ENCODE peak calls at places on chromosome 2, in four cellular contexts. B is RPMI7951; A is HCT116; I is activated T-cell treated with anti-CD3 and anti-CD28 coated beads, Interleukin-2, amount 50 U/mL, for 4 hours. Q is an unnamed sample.

GRCh38 chr2:189821953-189822748 is 37.9 kb downstream of the PMS1 start:
- DNase-seq in A (no peak), I (no peak), B (no peak), Q (no peak)

GRCh38 chr2:157746234-157746950 is 117.7 kb upstream of the ACVR1C start:
- DNase-seq in B (peak; percentile 31), I (no peak), A (no peak), Q (no peak)

GRCh38 chr2:35794766-35795448 is 560.7 kb upstream of the CRIM1 start:
- DNase-seq in B (no peak), A (no peak), I (no peak), Q (no peak)

GRCh38 chr2:240672701-240673190 is 9.9 kb downstream of the AQP12B start:
- DNase-seq in I (no peak), B (no peak), A (no peak), Q (no peak)

GRCh38 chr2:133262888-133263287 is 305.4 kb downstream of the NCKAP5 start:
- DNase-seq in B (no peak), I (no peak), A (no peak), Q (no peak)

GRCh38 chr2:180690611-180691010 is 289.8 kb upstream of the UBE2E3 start:
- DNase-seq in B (no peak), A (no peak), I (no peak), Q (no peak)

GRCh38 chr2:131055169-131056065 is 37.8 kb downstream of the FAM168B start:
- DNase-seq in I (no peak), B (no peak), A (no peak), Q (no peak)

GRCh38 chr2:149806651-149807050 is 219.1 kb upstream of the MMADHC start:
- DNase-seq in A (no peak), I (no peak), B (no peak), Q (no peak)

GRCh38 chr2:63078852-63079606 is 28.4 kb downstream of the OTX1 start:
- DNase-seq in B (peak; percentile 19), A (peak; percentile 23), I (no peak), Q (no peak)

GRCh38 chr2:209577376-209578357 is 153.8 kb downstream of the MAP2 start:
- DNase-seq in A (peak; percentile 6), B (peak; percentile 9), I (no peak), Q (peak; percentile 1)

GRCh38 chr2:36889782-36890181 is 76.6 kb downstream of the STRN start:
- DNase-seq in A (peak; percentile 36), I (no peak), B (peak; percentile 95), Q (peak; percentile 59)

GRCh38 chr2:237715459-237715947 is 83.1 kb upstream of the RBM44 start:
- DNase-seq in I (no peak), B (no peak), A (no peak), Q (no peak)

GRCh38 chr2:223585691-223586090 is 16.5 kb downstream of the SCG2 start:
- DNase-seq in I (no peak), A (no peak), B (peak; percentile 59), Q (no peak)

GRCh38 chr2:158205215-158205614 is 103.5 kb downstream of the UPP2 start:
- DNase-seq in I (no peak), A (no peak), B (peak; percentile 18), Q (no peak)

GRCh38 chr2:176642074-176642473 is 372.8 kb downstream of the MTX2 start:
- DNase-seq in B (peak; percentile 67), I (no peak), A (no peak), Q (no peak)

GRCh38 chr2:205914736-205915510 is 171.1 kb downstream of the INO80D start:
- DNase-seq in B (no peak), A (no peak), I (no peak), Q (no peak)

GRCh38 chr2:54015809-54016703 is 45.3 kb upstream of the PSME4 start:
- DNase-seq in B (peak; percentile 5), A (no peak), I (no peak), Q (peak; percentile 17)

GRCh38 chr2:99572380-99572779 is 82.6 kb upstream of the REV1 start:
- DNase-seq in B (no peak), I (no peak), A (no peak), Q (no peak)

GRCh38 chr2:151767536-151767935 is 33.3 kb upstream of the NEB start:
- DNase-seq in A (no peak), B (peak; percentile 29), I (no peak), Q (no peak)

GRCh38 chr2:24231461-24231881 is 56.6 kb downstream of the FAM228A start:
- DNase-seq in I (no peak), A (no peak), B (peak; percentile 54), Q (no peak)

GRCh38 chr2:75609937-75610508 is 36.6 kb upstream of the MRPL19 start:
- DNase-seq in I (no peak), A (no peak), B (peak; percentile 80), Q (no peak)

GRCh38 chr2:234673961-234674759 is 177.3 kb upstream of the ARL4C start:
- DNase-seq in I (no peak), A (no peak), B (peak; percentile 64), Q (no peak)

GRCh38 chr2:208295834-208296233 is 29.8 kb downstream of the PIKFYVE start:
- DNase-seq in A (no peak), B (no peak), I (no peak), Q (no peak)

GRCh38 chr2:38154395-38154794 is 78.4 kb upstream of the CYP1B1 start:
- DNase-seq in I (no peak), A (no peak), B (no peak), Q (no peak)

GRCh38 chr2:154912215-154912614 is 213.7 kb downstream of the KCNJ3 start:
- DNase-seq in I (no peak), B (no peak), A (no peak), Q (no peak)

GRCh38 chr2:50953021-50953420 is 78.9 kb downstream of the NRXN1 start:
- DNase-seq in B (no peak), I (no peak), A (peak; percentile 38), Q (no peak)